ENCODE peak calls at places on chromosome 5, in four cellular contexts. One of them, this sample, is unnamed. For H3K36me3, the result is how much of the 10 kb centered on the place peaks cover.

GRCh38 chr5:50623666-50624065 is 42.8 kb upstream of the PARP8 start:
- DNase-seq in CD4-positive, alpha-beta memory T cell: no peak
- DNase-seq in left ventricle myocardium inferior: no peak
- DNase-seq in breast epithelium: no peak
- DNase-seq in this sample: peak

GRCh38 chr5:140883373-140883772 is 1.4 kb downstream of the PCDHA13 start:
- DNase-seq in CD4-positive, alpha-beta memory T cell: no peak
- DNase-seq in left ventricle myocardium inferior: no peak
- DNase-seq in breast epithelium: no peak
- DNase-seq in this sample: no peak

GRCh38 chr5:167743685-167744084 is 547.8 kb upstream of the WWC1 start:
- DNase-seq in CD4-positive, alpha-beta memory T cell: no peak
- DNase-seq in left ventricle myocardium inferior: no peak
- DNase-seq in breast epithelium: no peak
- DNase-seq in this sample: no peak

GRCh38 chr5:135441919-135442318 is 5.2 kb downstream of the DCANP1 start:
- DNase-seq in CD4-positive, alpha-beta memory T cell: no peak
- DNase-seq in left ventricle myocardium inferior: no peak
- DNase-seq in breast epithelium: no peak
- DNase-seq in this sample: no peak

GRCh38 chr5:117098094-117098493 is 523.5 kb upstream of the SEMA6A start:
- DNase-seq in CD4-positive, alpha-beta memory T cell: no peak
- DNase-seq in left ventricle myocardium inferior: no peak
- DNase-seq in breast epithelium: no peak
- DNase-seq in this sample: no peak

GRCh38 chr5:474826-475661 is 32.1 kb downstream of the EXOC3 start:
- DNase-seq in CD4-positive, alpha-beta memory T cell: peak
- DNase-seq in left ventricle myocardium inferior: peak
- DNase-seq in breast epithelium: no peak
- DNase-seq in this sample: peak

GRCh38 chr5:113268232-113268631 is 166.6 kb downstream of the TSSK1B start:
- DNase-seq in CD4-positive, alpha-beta memory T cell: no peak
- DNase-seq in left ventricle myocardium inferior: no peak
- DNase-seq in breast epithelium: no peak
- DNase-seq in this sample: no peak

GRCh38 chr5:137098663-137099062 is 400.5 kb downstream of the SPOCK1 start:
- DNase-seq in CD4-positive, alpha-beta memory T cell: no peak
- DNase-seq in left ventricle myocardium inferior: no peak
- DNase-seq in breast epithelium: no peak
- DNase-seq in this sample: no peak

GRCh38 chr5:78808380-78808779 is 159.8 kb upstream of the LHFPL2 start:
- DNase-seq in CD4-positive, alpha-beta memory T cell: no peak
- DNase-seq in left ventricle myocardium inferior: peak
- DNase-seq in breast epithelium: no peak
- DNase-seq in this sample: no peak

GRCh38 chr5:37658440-37658839 is 181.4 kb downstream of the GDNF start:
- DNase-seq in CD4-positive, alpha-beta memory T cell: no peak
- DNase-seq in left ventricle myocardium inferior: no peak
- DNase-seq in breast epithelium: no peak
- DNase-seq in this sample: no peak

GRCh38 chr5:143066556-143067281 is 296.5 kb downstream of the ARHGAP26 start:
- DNase-seq in CD4-positive, alpha-beta memory T cell: no peak
- DNase-seq in left ventricle myocardium inferior: peak
- DNase-seq in breast epithelium: no peak
- DNase-seq in this sample: no peak

GRCh38 chr5:127988149-127988755 is 95.3 kb upstream of the SLC12A2 start:
- DNase-seq in CD4-positive, alpha-beta memory T cell: no peak
- DNase-seq in left ventricle myocardium inferior: no peak
- DNase-seq in breast epithelium: no peak
- DNase-seq in this sample: no peak

DNA sequence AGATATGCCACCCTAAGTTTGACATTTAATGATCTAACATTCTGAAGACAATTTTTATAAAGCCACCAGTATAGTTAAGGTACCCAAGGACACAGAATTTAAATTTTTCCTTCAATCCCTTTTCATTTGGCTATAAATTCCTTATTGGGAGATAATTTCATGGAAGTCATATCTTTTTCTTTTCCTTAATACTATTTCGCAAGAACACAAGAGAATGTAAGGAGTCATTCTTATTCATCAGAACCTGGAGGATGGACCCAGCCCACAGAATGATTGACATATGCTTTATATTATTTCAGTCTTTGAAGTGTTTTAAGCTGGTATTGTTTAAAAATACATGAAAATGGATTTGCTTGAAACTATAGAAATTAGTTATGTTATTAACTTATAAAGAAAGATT is 79.6 kb downstream of the DROSHA start:
- DNase-seq in CD4-positive, alpha-beta memory T cell: no peak
- DNase-seq in left ventricle myocardium inferior: no peak
- DNase-seq in breast epithelium: no peak
- DNase-seq in this sample: no peak
- H3K36me3 ChIP-seq in CD4-positive, alpha-beta memory T cell: under half
- H3K36me3 ChIP-seq in left ventricle myocardium inferior: half or more
- H3K36me3 ChIP-seq in breast epithelium: under half
- H3K36me3 ChIP-seq in this sample: under half

GRCh38 chr5:42950091-42950465 is 90.0 kb downstream of the ANXA2R start:
- DNase-seq in CD4-positive, alpha-beta memory T cell: no peak
- DNase-seq in left ventricle myocardium inferior: no peak
- DNase-seq in breast epithelium: no peak
- DNase-seq in this sample: no peak

GRCh38 chr5:42951169-42951846 is 88.8 kb downstream of the ANXA2R start:
- DNase-seq in CD4-positive, alpha-beta memory T cell: peak
- DNase-seq in left ventricle myocardium inferior: peak
- DNase-seq in breast epithelium: no peak
- DNase-seq in this sample: peak

GRCh38 chr5:42949348-42950090 is 90.6 kb downstream of the ANXA2R start:
- DNase-seq in CD4-positive, alpha-beta memory T cell: peak
- DNase-seq in left ventricle myocardium inferior: peak
- DNase-seq in breast epithelium: no peak
- DNase-seq in this sample: peak

GRCh38 chr5:42950466-42951168 is 89.5 kb downstream of the ANXA2R start:
- DNase-seq in CD4-positive, alpha-beta memory T cell: peak
- DNase-seq in left ventricle myocardium inferior: peak
- DNase-seq in breast epithelium: peak
- DNase-seq in this sample: no peak

GRCh38 chr5:42948961-42949347 is 91.2 kb downstream of the ANXA2R start:
- DNase-seq in CD4-positive, alpha-beta memory T cell: peak
- DNase-seq in left ventricle myocardium inferior: no peak
- DNase-seq in breast epithelium: no peak
- DNase-seq in this sample: no peak
- H3K4me3 ChIP-seq in CD4-positive, alpha-beta memory T cell: peak
- H3K4me3 ChIP-seq in left ventricle myocardium inferior: peak
- H3K4me3 ChIP-seq in breast epithelium: peak
- H3K4me3 ChIP-seq in this sample: peak

GRCh38 chr5:176391999-176392398 is 3.4 kb downstream of the HIGD2A start:
- DNase-seq in CD4-positive, alpha-beta memory T cell: no peak
- DNase-seq in left ventricle myocardium inferior: no peak
- DNase-seq in breast epithelium: no peak
- DNase-seq in this sample: no peak

GRCh38 chr5:176389114-176389768 is 690 bp downstream of the HIGD2A start:
- DNase-seq in CD4-positive, alpha-beta memory T cell: no peak
- DNase-seq in left ventricle myocardium inferior: no peak
- DNase-seq in breast epithelium: no peak
- DNase-seq in this sample: no peak

GRCh38 chr5:176392526-176392925 is 4.0 kb downstream of the HIGD2A start:
- DNase-seq in CD4-positive, alpha-beta memory T cell: no peak
- DNase-seq in left ventricle myocardium inferior: no peak
- DNase-seq in breast epithelium: no peak
- DNase-seq in this sample: no peak

GRCh38 chr5:176394096-176394495 is 5.5 kb downstream of the HIGD2A start:
- DNase-seq in CD4-positive, alpha-beta memory T cell: no peak
- DNase-seq in left ventricle myocardium inferior: no peak
- DNase-seq in breast epithelium: no peak
- DNase-seq in this sample: no peak

DNA sequence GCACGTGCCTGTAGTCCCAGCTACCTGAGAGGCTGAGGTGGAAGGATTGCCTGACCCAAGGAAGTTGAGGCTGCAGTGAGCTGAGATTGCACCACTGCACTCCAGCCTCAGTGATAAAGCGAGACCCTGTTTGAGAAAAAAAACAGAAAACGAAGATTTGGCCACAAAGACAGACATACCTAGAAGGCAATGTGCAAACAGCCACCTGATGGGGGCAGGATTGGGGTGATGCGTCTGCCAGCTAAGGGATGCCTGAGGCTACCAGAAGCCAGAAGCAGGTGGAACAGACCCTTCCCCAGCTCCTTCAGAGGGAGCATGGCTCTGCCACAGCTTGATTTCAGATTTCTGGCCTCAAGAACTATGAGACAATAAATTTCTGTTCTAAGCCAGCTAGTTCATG is 2.9 kb downstream of the HIGD2A start:
- DNase-seq in CD4-positive, alpha-beta memory T cell: no peak
- DNase-seq in left ventricle myocardium inferior: no peak
- DNase-seq in breast epithelium: no peak
- DNase-seq in this sample: no peak
- H3K36me3 ChIP-seq in CD4-positive, alpha-beta memory T cell: under half
- H3K36me3 ChIP-seq in left ventricle myocardium inferior: under half
- H3K36me3 ChIP-seq in breast epithelium: under half
- H3K36me3 ChIP-seq in this sample: under half

GRCh38 chr5:180090098-180090768 is 18.7 kb upstream of the RNF130 start:
- DNase-seq in CD4-positive, alpha-beta memory T cell: peak
- DNase-seq in left ventricle myocardium inferior: peak
- DNase-seq in breast epithelium: peak
- DNase-seq in this sample: peak
- H3K4me3 ChIP-seq in CD4-positive, alpha-beta memory T cell: peak
- H3K4me3 ChIP-seq in left ventricle myocardium inferior: peak
- H3K4me3 ChIP-seq in breast epithelium: peak
- H3K4me3 ChIP-seq in this sample: peak

DNA sequence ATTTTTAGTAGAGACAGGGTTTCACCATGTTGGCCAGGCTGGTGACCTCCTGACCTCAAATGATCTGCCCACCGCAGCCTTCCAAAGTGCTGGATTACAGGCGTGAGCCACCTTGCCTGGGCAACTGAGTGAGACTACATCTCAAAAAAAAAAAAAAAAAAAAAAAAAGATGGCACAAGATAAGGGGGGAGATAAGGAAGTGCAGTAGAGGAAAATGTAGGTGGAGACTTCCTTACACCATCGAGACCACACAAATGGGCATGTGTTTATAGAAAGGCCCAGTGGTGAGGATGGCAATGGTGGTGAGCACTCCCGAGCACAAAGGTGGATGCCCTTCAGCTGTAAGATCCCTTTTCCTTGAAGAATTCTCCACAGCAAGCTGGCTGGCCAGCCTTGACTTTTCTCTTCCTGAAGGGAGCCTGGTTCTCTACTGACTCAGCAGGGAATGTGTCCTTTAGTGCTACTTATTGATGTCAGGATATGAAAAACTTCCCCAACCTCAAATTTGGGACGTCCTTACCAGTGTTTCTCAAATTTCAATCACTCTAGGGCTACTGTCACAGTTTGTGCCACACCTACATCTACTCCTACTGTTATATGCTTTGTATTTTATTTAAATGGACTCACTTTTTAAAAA is 28.2 kb downstream of the ERGIC1 start:
- DNase-seq in CD4-positive, alpha-beta memory T cell: no peak
- DNase-seq in left ventricle myocardium inferior: no peak
- DNase-seq in breast epithelium: no peak
- DNase-seq in this sample: no peak
- H3K36me3 ChIP-seq in CD4-positive, alpha-beta memory T cell: under half
- H3K36me3 ChIP-seq in left ventricle myocardium inferior: under half
- H3K36me3 ChIP-seq in breast epithelium: under half
- H3K36me3 ChIP-seq in this sample: under half